ENCODE peak calls at places on chromosomes 4 and X, in seven cellular contexts. V is suprapubic skin, J is AG04450, O is left lung, I is A549, R is astrocyte of the spinal cord, S is astrocyte of the cerebellum. U is an unnamed sample.

GRCh38 chrX:2521927-2522386 is 21.2 kb upstream of the DHRSX start:
- DNase-seq in R (no peak), J (no peak), S (no peak), O (no peak), V (no peak), I (no peak), U (no peak)

GRCh38 chr4:182828678-182829025 is 88.5 kb downstream of the DCTD start:
- DNase-seq in I (no peak), J (no peak), O (no peak), V (no peak), S (no peak), R (no peak), U (no peak)

GRCh38 chrX:24378706-24379105 is 18.3 kb downstream of the SUPT20HL1 start:
- DNase-seq in J (no peak), R (no peak), V (no peak), I (no peak), S (no peak), O (no peak), U (no peak)

GRCh38 chr4:22191565-22192301 is 243.2 kb upstream of the KCNIP4 start:
- DNase-seq in S (no peak), O (no peak), I (no peak), R (peak), J (no peak), V (no peak), U (no peak)

GRCh38 chr4:176443117-176443516 is 123.4 kb downstream of the SPCS3 start:
- DNase-seq in J (peak), V (no peak), I (peak), R (peak), S (peak), O (no peak), U (peak)

GRCh38 chr4:186728631-186729271 is 5.1 kb upstream of the FAT1 start:
- DNase-seq in J (no peak), S (no peak), V (no peak), O (no peak), R (peak), I (no peak), U (peak)

GRCh38 chrX:151082077-151082948 is 94.1 kb upstream of the GPR50 start:
- DNase-seq in V (peak), I (peak), R (peak), J (peak), O (peak), S (no peak), U (peak)

GRCh38 chrX:70476934-70477733 is 32.5 kb downstream of the DLG3 start:
- DNase-seq in J (no peak), I (peak), V (no peak), S (no peak), O (peak), R (peak), U (peak)

GRCh38 chrX:151970661-151971060 is 3.8 kb downstream of the GABRE start:
- DNase-seq in V (peak), I (peak), O (peak), J (peak), R (peak), S (peak), U (peak)

GRCh38 chrX:107549504-107549903 is 78.8 kb upstream of the PRPS1 start:
- DNase-seq in R (no peak), J (no peak), S (no peak), O (no peak), I (no peak), V (no peak), U (no peak)

GRCh38 chr4:142474398-142475087 is 371.6 kb downstream of the INPP4B start:
- DNase-seq in V (no peak), J (no peak), O (no peak), S (no peak), I (peak), R (no peak), U (peak)

GRCh38 chrX:150547511-150548115 is 20.8 kb upstream of the MTM1 start:
- DNase-seq in O (peak), I (peak), S (no peak), R (peak), J (no peak), V (peak), U (peak)

GRCh38 chr4:8069102-8069752 is 89.4 kb downstream of the ABLIM2 start:
- DNase-seq in R (no peak), V (no peak), O (no peak), S (no peak), I (no peak), J (no peak), U (no peak)

GRCh38 chrX:44974462-44974861 is 101.5 kb downstream of the KDM6A start:
- DNase-seq in I (peak), V (no peak), J (no peak), S (no peak), O (no peak), R (peak), U (peak)

GRCh38 chrX:110491846-110492620 is 133.4 kb downstream of the RTL9 start:
- DNase-seq in O (no peak), V (no peak), J (no peak), R (no peak), I (no peak), S (no peak), U (no peak)

GRCh38 chrX:115023139-115023538 is 5.7 kb upstream of the IL13RA2 start:
- DNase-seq in O (no peak), I (no peak), R (peak), J (peak), S (peak), V (no peak), U (peak)

GRCh38 chrX:153726286-153727107 is 1.8 kb downstream of the ABCD1 start:
- DNase-seq in J (no peak), I (no peak), S (no peak), O (peak), R (peak), V (no peak), U (no peak)

GRCh38 chr4:80249144-80249543 is 17.3 kb upstream of the FGF5 start:
- DNase-seq in R (no peak), I (no peak), O (no peak), V (no peak), J (no peak), S (no peak), U (no peak)

GRCh38 chrX:9596837-9597236 is 132.0 kb downstream of the TBL1X start:
- DNase-seq in O (no peak), I (no peak), R (no peak), J (no peak), S (no peak), V (no peak), U (no peak)

GRCh38 chrX:66633541-66633940 is 5.3 kb downstream of the EDA2R start:
- DNase-seq in V (no peak), S (peak), I (no peak), O (no peak), R (peak), J (no peak), U (peak)

GRCh38 chrX:12614266-12614665 is 176.9 kb upstream of the PRPS2 start:
- DNase-seq in O (no peak), V (no peak), S (no peak), I (no peak), J (no peak), R (no peak), U (no peak)

GRCh38 chr4:120753854-120754253 is 168.7 kb downstream of the PRDM5 start:
- DNase-seq in O (no peak), J (no peak), R (no peak), I (no peak), V (no peak), S (no peak), U (no peak)

GRCh38 chrX:66024570-66024969 is 15.3 kb downstream of the VSIG4 start:
- DNase-seq in R (no peak), I (no peak), J (no peak), V (no peak), S (no peak), O (no peak), U (no peak)

GRCh38 chr4:86652332-86652932 is 58.3 kb downstream of the PTPN13 start:
- DNase-seq in V (no peak), J (no peak), S (no peak), R (no peak), I (no peak), O (no peak), U (no peak)

GRCh38 chr4:86657382-86657781 is 63.3 kb downstream of the PTPN13 start:
- DNase-seq in V (no peak), R (no peak), O (no peak), J (no peak), I (no peak), S (no peak), U (no peak)

GRCh38 chr4:86657910-86658309 is 63.8 kb downstream of the PTPN13 start:
- DNase-seq in V (no peak), I (no peak), S (no peak), O (no peak), R (no peak), J (no peak), U (no peak)

GRCh38 chr4:86653237-86653865 is 59.2 kb downstream of the PTPN13 start:
- DNase-seq in J (no peak), V (no peak), R (no peak), S (no peak), I (no peak), O (no peak), U (peak)
- TF ChIP-seq CTCF in J (peak), V (no peak), R (peak), S (no peak), I (peak), O (no peak), U (peak)

GRCh38 chr4:47463235-47463956 is at the start of gene COMMD8:
- DNase-seq in J (peak), O (peak), S (peak), R (peak), V (peak), I (peak), U (peak)

GRCh38 chr4:47466061-47466785 is 2.7 kb upstream of the COMMD8 start:
- DNase-seq in J (no peak), I (no peak), O (no peak), S (no peak), V (no peak), R (no peak), U (no peak)

GRCh38 chr4:47465008-47465407 is 1.5 kb upstream of the COMMD8 start:
- DNase-seq in V (no peak), S (no peak), J (no peak), I (no peak), O (no peak), R (no peak), U (no peak)

GRCh38 chr4:47462799-47463234 is 685 bp downstream of the COMMD8 start:
- DNase-seq in O (no peak), I (no peak), V (no peak), J (no peak), S (no peak), R (no peak), U (peak)
- H3K4me3 ChIP-seq in O (peak), I (peak), V (peak), J (peak), S (peak), R (peak), U (peak)

GRCh38 chr4:40307627-40308497 is 27.3 kb upstream of the CHRNA9 start:
- DNase-seq in O (peak), V (no peak), I (no peak), R (no peak), J (no peak), S (no peak), U (no peak)
- TF ChIP-seq CTCF in O (no peak), V (no peak), I (no peak), R (no peak), J (no peak), S (no peak), U (no peak)

GRCh38 chrX:46759645-46759974 is 692 bp upstream of the SLC9A7 start:
- DNase-seq in J (no peak), R (no peak), O (no peak), V (no peak), S (no peak), I (no peak), U (peak)
- H3K4me3 ChIP-seq in J (peak), R (peak), O (no peak), V (peak), S (peak), I (peak), U (peak)

GRCh38 chr4:1722551-1723071 is 1.3 kb downstream of the TACC3 start:
- DNase-seq in V (no peak), S (no peak), I (no peak), R (no peak), O (no peak), J (no peak), U (no peak)

GRCh38 chr4:1723131-1723801 is 1.9 kb downstream of the TACC3 start:
- DNase-seq in S (no peak), O (no peak), R (no peak), I (no peak), J (no peak), V (no peak), U (no peak)

GRCh38 chr4:1720163-1720983 is 750 bp downstream of the TMEM129 start:
- DNase-seq in S (no peak), V (no peak), R (peak), O (peak), I (no peak), J (no peak), U (peak)

GRCh38 chr4:1721666-1722550 is 587 bp downstream of the TACC3 start:
- DNase-seq in V (no peak), O (no peak), I (no peak), R (no peak), J (no peak), S (no peak), U (no peak)

GRCh38 chr4:1721003-1721665 is at the start of the genes TACC3 and TMEM129:
- DNase-seq in S (peak), R (peak), O (peak), J (peak), V (peak), I (peak), U (peak)
- TF ChIP-seq CTCF in S (no peak), R (no peak), O (no peak), J (no peak), V (no peak), I (no peak), U (no peak)

GRCh38 chr4:121765368-121765705 is 373 bp upstream of the SMIM43 start:
- DNase-seq in O (no peak), I (no peak), R (no peak), S (no peak), V (no peak), J (no peak), U (no peak)
- H3K4me3 ChIP-seq in O (peak), I (peak), R (peak), S (peak), V (peak), J (peak), U (peak)

DNA sequence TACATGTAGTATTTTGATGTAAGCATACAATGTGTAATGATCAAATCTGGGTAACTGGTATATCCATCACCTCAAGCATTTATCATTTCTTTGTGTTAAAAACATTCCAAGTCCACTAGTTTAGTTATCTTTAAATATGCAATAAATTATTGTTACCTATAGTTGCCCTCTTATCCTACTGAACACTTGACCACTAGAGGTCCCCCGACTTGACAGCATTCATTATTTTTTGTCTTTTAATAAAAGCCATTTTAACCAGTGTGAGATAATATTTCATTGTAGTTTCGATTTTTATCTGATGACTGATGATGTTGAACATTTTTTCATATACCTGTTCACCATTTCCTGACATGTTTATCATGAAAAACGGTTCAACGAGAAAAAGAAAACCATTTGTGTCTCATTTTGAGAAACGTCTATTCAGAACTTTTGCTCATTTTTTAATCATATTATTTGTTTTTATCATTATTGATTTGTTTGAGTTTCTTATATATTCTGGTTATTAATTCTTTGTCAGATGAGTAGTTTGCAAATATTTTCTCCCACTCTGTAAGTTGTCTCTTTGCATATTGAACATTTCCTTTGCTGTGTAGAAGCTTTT is 199.0 kb upstream of the CXXC4 start:
- DNase-seq in S (no peak), I (no peak), J (no peak), O (no peak), R (peak), V (no peak), U (peak)
- TF ChIP-seq CTCF in S (peak), I (peak), J (peak), O (peak), R (peak), V (no peak), U (no peak)

DNA sequence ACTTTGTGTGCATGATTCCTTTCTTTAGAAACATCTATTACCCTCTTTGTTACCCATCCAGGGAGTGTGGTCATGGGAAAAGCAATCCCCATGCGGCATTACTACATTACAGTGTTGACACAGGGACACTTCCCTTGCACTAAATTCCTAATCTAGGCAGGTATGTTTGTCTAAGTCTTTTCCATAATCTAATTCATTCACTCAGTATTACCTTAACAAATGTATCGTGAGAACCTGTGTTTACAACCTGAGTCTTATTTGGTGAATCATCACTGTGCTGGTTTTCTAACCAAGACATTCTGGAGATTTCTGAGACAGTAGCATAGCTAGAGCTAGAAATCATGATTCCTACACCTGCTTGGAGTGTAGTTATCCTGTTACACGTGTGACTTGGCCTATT is 326.8 kb downstream of the BMPR1B start:
- DNase-seq in S (no peak), V (no peak), O (no peak), R (no peak), I (no peak), J (no peak), U (no peak)
- H3K4me3 ChIP-seq in S (no peak), V (no peak), O (no peak), R (no peak), I (no peak), J (no peak), U (no peak)